ENCODE peak calls at places on chromosomes 6 and 20, in five cellular contexts. C, Z, H, O and N are unnamed samples.

GRCh38 chr20:44209691-44210421 is 715 bp downstream of the OSER1 start:
- DNase-seq in Z (no peak), H (no peak), C (no peak), O (no peak), N (no peak)

GRCh38 chr6:20802596-20802995 is 268.3 kb downstream of the CDKAL1 start:
- DNase-seq in O (no peak), C (no peak), Z (no peak), H (no peak), N (no peak)

GRCh38 chr6:5316946-5317345 is 55.6 kb downstream of the FARS2 start:
- DNase-seq in Z (no peak), C (no peak), H (no peak), O (no peak), N (no peak)

GRCh38 chr6:92715991-92716390 is 703.4 kb downstream of the EPHA7 start:
- DNase-seq in C (no peak), O (no peak), Z (no peak), H (peak), N (no peak)

GRCh38 chr6:37496951-37497885 is 2.5 kb downstream of the CCDC167 start:
- DNase-seq in O (no peak), H (no peak), Z (no peak), C (no peak), N (no peak)

GRCh38 chr20:5195655-5196054 is 68.8 kb downstream of the CDS2 start:
- DNase-seq in Z (no peak), C (no peak), H (no peak), O (no peak), N (no peak)

GRCh38 chr6:109676724-109677123 is 14.3 kb downstream of the AK9 start:
- DNase-seq in O (no peak), C (no peak), Z (no peak), H (no peak), N (no peak)

GRCh38 chr20:21301940-21302644 is 1.0 kb upstream of the XRN2 start:
- DNase-seq in H (no peak), O (no peak), Z (no peak), C (no peak), N (no peak)

GRCh38 chr20:1893721-1894470 is 1.3 kb upstream of the SIRPA start:
- DNase-seq in C (peak), O (peak), Z (peak), H (no peak), N (no peak)